ENCODE peak calls at places on chromosomes 11 and 22, in six cellular contexts. One of them, this sample, is unnamed.

GRCh38 chr22:40714514-40714966 is 35.3 kb downstream of the MCHR1 start:
- DNase-seq in hippocampal formation: peak; percentile 28
- DNase-seq in midbrain: peak; percentile 41
- DNase-seq in activated CD8-positive, alpha-beta memory T cell treated with anti-CD3 and anti-CD28 coated beads, Interleukin-2, amount 50 U/mL, for 4 hours: no peak
- DNase-seq in effector memory CD8-positive, alpha-beta T cell: no peak
- DNase-seq in stimulated activated CD8-positive, alpha-beta memory T cell treated with anti-CD3 and anti-CD28 coated beads, Interleukin-7, amount 100 ng/mL, for 1 hour: no peak
- DNase-seq in this sample: no peak

GRCh38 chr11:118078972-118079411 is 2.1 kb downstream of the TMPRSS4 start:
- DNase-seq in stimulated activated CD8-positive, alpha-beta memory T cell treated with anti-CD3 and anti-CD28 coated beads, Interleukin-7, amount 100 ng/mL, for 1 hour: no peak
- DNase-seq in midbrain: no peak
- DNase-seq in hippocampal formation: no peak
- DNase-seq in effector memory CD8-positive, alpha-beta T cell: no peak
- DNase-seq in activated CD8-positive, alpha-beta memory T cell treated with anti-CD3 and anti-CD28 coated beads, Interleukin-2, amount 50 U/mL, for 4 hours: no peak
- DNase-seq in this sample: no peak

GRCh38 chr11:67463680-67464410 is 5.2 kb downstream of the TMEM134 start:
- DNase-seq in effector memory CD8-positive, alpha-beta T cell: no peak
- DNase-seq in hippocampal formation: no peak
- DNase-seq in activated CD8-positive, alpha-beta memory T cell treated with anti-CD3 and anti-CD28 coated beads, Interleukin-2, amount 50 U/mL, for 4 hours: no peak
- DNase-seq in midbrain: no peak
- DNase-seq in stimulated activated CD8-positive, alpha-beta memory T cell treated with anti-CD3 and anti-CD28 coated beads, Interleukin-7, amount 100 ng/mL, for 1 hour: no peak
- DNase-seq in this sample: no peak

GRCh38 chr22:35894937-35895708 is 133.5 kb downstream of the RBFOX2 start:
- DNase-seq in activated CD8-positive, alpha-beta memory T cell treated with anti-CD3 and anti-CD28 coated beads, Interleukin-2, amount 50 U/mL, for 4 hours: no peak
- DNase-seq in stimulated activated CD8-positive, alpha-beta memory T cell treated with anti-CD3 and anti-CD28 coated beads, Interleukin-7, amount 100 ng/mL, for 1 hour: no peak
- DNase-seq in midbrain: peak; percentile 68
- DNase-seq in effector memory CD8-positive, alpha-beta T cell: no peak
- DNase-seq in hippocampal formation: peak; percentile 62
- DNase-seq in this sample: no peak

GRCh38 chr11:9838961-9839360 is 175.1 kb downstream of the SWAP70 start:
- DNase-seq in hippocampal formation: no peak
- DNase-seq in stimulated activated CD8-positive, alpha-beta memory T cell treated with anti-CD3 and anti-CD28 coated beads, Interleukin-7, amount 100 ng/mL, for 1 hour: no peak
- DNase-seq in effector memory CD8-positive, alpha-beta T cell: no peak
- DNase-seq in midbrain: no peak
- DNase-seq in activated CD8-positive, alpha-beta memory T cell treated with anti-CD3 and anti-CD28 coated beads, Interleukin-2, amount 50 U/mL, for 4 hours: no peak
- DNase-seq in this sample: no peak

GRCh38 chr22:39517470-39517869 is 2.9 kb upstream of the ATF4 start:
- DNase-seq in stimulated activated CD8-positive, alpha-beta memory T cell treated with anti-CD3 and anti-CD28 coated beads, Interleukin-7, amount 100 ng/mL, for 1 hour: no peak
- DNase-seq in midbrain: no peak
- DNase-seq in hippocampal formation: no peak
- DNase-seq in activated CD8-positive, alpha-beta memory T cell treated with anti-CD3 and anti-CD28 coated beads, Interleukin-2, amount 50 U/mL, for 4 hours: no peak
- DNase-seq in effector memory CD8-positive, alpha-beta T cell: no peak
- DNase-seq in this sample: no peak

GRCh38 chr11:2094354-2095197 is 44.6 kb downstream of the IGF2 start:
- DNase-seq in midbrain: no peak
- DNase-seq in stimulated activated CD8-positive, alpha-beta memory T cell treated with anti-CD3 and anti-CD28 coated beads, Interleukin-7, amount 100 ng/mL, for 1 hour: no peak
- DNase-seq in hippocampal formation: no peak
- DNase-seq in effector memory CD8-positive, alpha-beta T cell: no peak
- DNase-seq in activated CD8-positive, alpha-beta memory T cell treated with anti-CD3 and anti-CD28 coated beads, Interleukin-2, amount 50 U/mL, for 4 hours: no peak
- DNase-seq in this sample: no peak

GRCh38 chr11:113324250-113324649 is 9.9 kb downstream of the TTC12 start:
- DNase-seq in effector memory CD8-positive, alpha-beta T cell: no peak
- DNase-seq in midbrain: no peak
- DNase-seq in stimulated activated CD8-positive, alpha-beta memory T cell treated with anti-CD3 and anti-CD28 coated beads, Interleukin-7, amount 100 ng/mL, for 1 hour: no peak
- DNase-seq in hippocampal formation: no peak
- DNase-seq in activated CD8-positive, alpha-beta memory T cell treated with anti-CD3 and anti-CD28 coated beads, Interleukin-2, amount 50 U/mL, for 4 hours: no peak
- DNase-seq in this sample: no peak

GRCh38 chr22:23256986-23257888 is 76.9 kb downstream of the BCR start:
- DNase-seq in hippocampal formation: no peak
- DNase-seq in midbrain: no peak
- DNase-seq in effector memory CD8-positive, alpha-beta T cell: no peak
- DNase-seq in activated CD8-positive, alpha-beta memory T cell treated with anti-CD3 and anti-CD28 coated beads, Interleukin-2, amount 50 U/mL, for 4 hours: no peak
- DNase-seq in stimulated activated CD8-positive, alpha-beta memory T cell treated with anti-CD3 and anti-CD28 coated beads, Interleukin-7, amount 100 ng/mL, for 1 hour: no peak
- DNase-seq in this sample: no peak

GRCh38 chr11:66685276-66686099 is 7.8 kb upstream of the RBM4B start:
- DNase-seq in activated CD8-positive, alpha-beta memory T cell treated with anti-CD3 and anti-CD28 coated beads, Interleukin-2, amount 50 U/mL, for 4 hours: no peak
- DNase-seq in effector memory CD8-positive, alpha-beta T cell: no peak
- DNase-seq in stimulated activated CD8-positive, alpha-beta memory T cell treated with anti-CD3 and anti-CD28 coated beads, Interleukin-7, amount 100 ng/mL, for 1 hour: no peak
- DNase-seq in midbrain: no peak
- DNase-seq in hippocampal formation: no peak
- DNase-seq in this sample: no peak

GRCh38 chr22:45036154-45036553 is 26.3 kb upstream of the PHF21B start:
- DNase-seq in activated CD8-positive, alpha-beta memory T cell treated with anti-CD3 and anti-CD28 coated beads, Interleukin-2, amount 50 U/mL, for 4 hours: no peak
- DNase-seq in midbrain: peak; percentile 22
- DNase-seq in hippocampal formation: peak; percentile 3
- DNase-seq in effector memory CD8-positive, alpha-beta T cell: no peak
- DNase-seq in stimulated activated CD8-positive, alpha-beta memory T cell treated with anti-CD3 and anti-CD28 coated beads, Interleukin-7, amount 100 ng/mL, for 1 hour: no peak
- DNase-seq in this sample: no peak

GRCh38 chr11:111983187-111983986 is 41.8 kb upstream of the DLAT start:
- DNase-seq in effector memory CD8-positive, alpha-beta T cell: no peak
- DNase-seq in hippocampal formation: peak; percentile 74
- DNase-seq in activated CD8-positive, alpha-beta memory T cell treated with anti-CD3 and anti-CD28 coated beads, Interleukin-2, amount 50 U/mL, for 4 hours: no peak
- DNase-seq in stimulated activated CD8-positive, alpha-beta memory T cell treated with anti-CD3 and anti-CD28 coated beads, Interleukin-7, amount 100 ng/mL, for 1 hour: no peak
- DNase-seq in midbrain: peak; percentile 72
- DNase-seq in this sample: no peak

GRCh38 chr11:110472858-110473257 is 43.1 kb downstream of the FDX1 start:
- DNase-seq in activated CD8-positive, alpha-beta memory T cell treated with anti-CD3 and anti-CD28 coated beads, Interleukin-2, amount 50 U/mL, for 4 hours: no peak
- DNase-seq in hippocampal formation: no peak
- DNase-seq in midbrain: no peak
- DNase-seq in effector memory CD8-positive, alpha-beta T cell: no peak
- DNase-seq in stimulated activated CD8-positive, alpha-beta memory T cell treated with anti-CD3 and anti-CD28 coated beads, Interleukin-7, amount 100 ng/mL, for 1 hour: no peak
- DNase-seq in this sample: no peak

GRCh38 chr22:49798486-49799151 is 29.1 kb downstream of the BRD1 start:
- DNase-seq in midbrain: no peak
- DNase-seq in activated CD8-positive, alpha-beta memory T cell treated with anti-CD3 and anti-CD28 coated beads, Interleukin-2, amount 50 U/mL, for 4 hours: no peak
- DNase-seq in hippocampal formation: no peak
- DNase-seq in effector memory CD8-positive, alpha-beta T cell: no peak
- DNase-seq in stimulated activated CD8-positive, alpha-beta memory T cell treated with anti-CD3 and anti-CD28 coated beads, Interleukin-7, amount 100 ng/mL, for 1 hour: no peak
- DNase-seq in this sample: no peak

GRCh38 chr11:19664896-19665548 is 47.6 kb upstream of the NAV2 start:
- DNase-seq in midbrain: no peak
- DNase-seq in hippocampal formation: peak; percentile 48
- DNase-seq in activated CD8-positive, alpha-beta memory T cell treated with anti-CD3 and anti-CD28 coated beads, Interleukin-2, amount 50 U/mL, for 4 hours: no peak
- DNase-seq in effector memory CD8-positive, alpha-beta T cell: no peak
- DNase-seq in stimulated activated CD8-positive, alpha-beta memory T cell treated with anti-CD3 and anti-CD28 coated beads, Interleukin-7, amount 100 ng/mL, for 1 hour: no peak
- DNase-seq in this sample: no peak

GRCh38 chr11:1402355-1402754 is 12.6 kb downstream of the BRSK2 start:
- DNase-seq in hippocampal formation: no peak
- DNase-seq in midbrain: no peak
- DNase-seq in stimulated activated CD8-positive, alpha-beta memory T cell treated with anti-CD3 and anti-CD28 coated beads, Interleukin-7, amount 100 ng/mL, for 1 hour: no peak
- DNase-seq in activated CD8-positive, alpha-beta memory T cell treated with anti-CD3 and anti-CD28 coated beads, Interleukin-2, amount 50 U/mL, for 4 hours: no peak
- DNase-seq in effector memory CD8-positive, alpha-beta T cell: no peak
- DNase-seq in this sample: no peak

GRCh38 chr11:115083129-115083823 is 404.9 kb downstream of the NXPE2 start:
- DNase-seq in activated CD8-positive, alpha-beta memory T cell treated with anti-CD3 and anti-CD28 coated beads, Interleukin-2, amount 50 U/mL, for 4 hours: no peak
- DNase-seq in effector memory CD8-positive, alpha-beta T cell: no peak
- DNase-seq in stimulated activated CD8-positive, alpha-beta memory T cell treated with anti-CD3 and anti-CD28 coated beads, Interleukin-7, amount 100 ng/mL, for 1 hour: no peak
- DNase-seq in midbrain: no peak
- DNase-seq in hippocampal formation: no peak
- DNase-seq in this sample: no peak

GRCh38 chr11:87097582-87097981 is 59.8 kb downstream of the TMEM135 start:
- DNase-seq in midbrain: peak; percentile 6
- DNase-seq in effector memory CD8-positive, alpha-beta T cell: peak; percentile 34
- DNase-seq in stimulated activated CD8-positive, alpha-beta memory T cell treated with anti-CD3 and anti-CD28 coated beads, Interleukin-7, amount 100 ng/mL, for 1 hour: no peak
- DNase-seq in activated CD8-positive, alpha-beta memory T cell treated with anti-CD3 and anti-CD28 coated beads, Interleukin-2, amount 50 U/mL, for 4 hours: no peak
- DNase-seq in hippocampal formation: no peak
- DNase-seq in this sample: no peak

GRCh38 chr11:78651923-78652602 is 77.4 kb upstream of the NARS2 start:
- DNase-seq in midbrain: no peak
- DNase-seq in stimulated activated CD8-positive, alpha-beta memory T cell treated with anti-CD3 and anti-CD28 coated beads, Interleukin-7, amount 100 ng/mL, for 1 hour: no peak
- DNase-seq in effector memory CD8-positive, alpha-beta T cell: no peak
- DNase-seq in activated CD8-positive, alpha-beta memory T cell treated with anti-CD3 and anti-CD28 coated beads, Interleukin-2, amount 50 U/mL, for 4 hours: no peak
- DNase-seq in hippocampal formation: no peak
- DNase-seq in this sample: no peak

GRCh38 chr22:30561402-30562154 is 12.9 kb downstream of the GAL3ST1 start:
- DNase-seq in activated CD8-positive, alpha-beta memory T cell treated with anti-CD3 and anti-CD28 coated beads, Interleukin-2, amount 50 U/mL, for 4 hours: no peak
- DNase-seq in stimulated activated CD8-positive, alpha-beta memory T cell treated with anti-CD3 and anti-CD28 coated beads, Interleukin-7, amount 100 ng/mL, for 1 hour: no peak
- DNase-seq in effector memory CD8-positive, alpha-beta T cell: no peak
- DNase-seq in midbrain: no peak
- DNase-seq in hippocampal formation: no peak
- DNase-seq in this sample: no peak

GRCh38 chr22:31329029-31329428 is 17.1 kb downstream of the PATZ1 start:
- DNase-seq in effector memory CD8-positive, alpha-beta T cell: no peak
- DNase-seq in stimulated activated CD8-positive, alpha-beta memory T cell treated with anti-CD3 and anti-CD28 coated beads, Interleukin-7, amount 100 ng/mL, for 1 hour: no peak
- DNase-seq in midbrain: no peak
- DNase-seq in activated CD8-positive, alpha-beta memory T cell treated with anti-CD3 and anti-CD28 coated beads, Interleukin-2, amount 50 U/mL, for 4 hours: no peak
- DNase-seq in hippocampal formation: no peak
- DNase-seq in this sample: no peak

GRCh38 chr11:15897211-15897960 is 459.0 kb downstream of the SOX6 start:
- DNase-seq in activated CD8-positive, alpha-beta memory T cell treated with anti-CD3 and anti-CD28 coated beads, Interleukin-2, amount 50 U/mL, for 4 hours: no peak
- DNase-seq in hippocampal formation: no peak
- DNase-seq in effector memory CD8-positive, alpha-beta T cell: no peak
- DNase-seq in stimulated activated CD8-positive, alpha-beta memory T cell treated with anti-CD3 and anti-CD28 coated beads, Interleukin-7, amount 100 ng/mL, for 1 hour: no peak
- DNase-seq in midbrain: no peak
- DNase-seq in this sample: no peak

GRCh38 chr11:77656362-77656761 is 18.8 kb upstream of the CLNS1A start:
- DNase-seq in hippocampal formation: no peak
- DNase-seq in effector memory CD8-positive, alpha-beta T cell: no peak
- DNase-seq in stimulated activated CD8-positive, alpha-beta memory T cell treated with anti-CD3 and anti-CD28 coated beads, Interleukin-7, amount 100 ng/mL, for 1 hour: no peak
- DNase-seq in midbrain: no peak
- DNase-seq in activated CD8-positive, alpha-beta memory T cell treated with anti-CD3 and anti-CD28 coated beads, Interleukin-2, amount 50 U/mL, for 4 hours: no peak
- DNase-seq in this sample: no peak

GRCh38 chr11:112200252-112200651 is 24.9 kb downstream of the BCO2 start:
- DNase-seq in effector memory CD8-positive, alpha-beta T cell: no peak
- DNase-seq in stimulated activated CD8-positive, alpha-beta memory T cell treated with anti-CD3 and anti-CD28 coated beads, Interleukin-7, amount 100 ng/mL, for 1 hour: no peak
- DNase-seq in hippocampal formation: no peak
- DNase-seq in midbrain: no peak
- DNase-seq in activated CD8-positive, alpha-beta memory T cell treated with anti-CD3 and anti-CD28 coated beads, Interleukin-2, amount 50 U/mL, for 4 hours: no peak
- DNase-seq in this sample: no peak

GRCh38 chr11:45212566-45213315 is 66.3 kb downstream of the PRDM11 start:
- DNase-seq in midbrain: no peak
- DNase-seq in effector memory CD8-positive, alpha-beta T cell: no peak
- DNase-seq in activated CD8-positive, alpha-beta memory T cell treated with anti-CD3 and anti-CD28 coated beads, Interleukin-2, amount 50 U/mL, for 4 hours: no peak
- DNase-seq in hippocampal formation: no peak
- DNase-seq in stimulated activated CD8-positive, alpha-beta memory T cell treated with anti-CD3 and anti-CD28 coated beads, Interleukin-7, amount 100 ng/mL, for 1 hour: no peak
- DNase-seq in this sample: no peak

GRCh38 chr11:3164540-3165151 is 464 bp downstream of the OSBPL5 start:
- DNase-seq in activated CD8-positive, alpha-beta memory T cell treated with anti-CD3 and anti-CD28 coated beads, Interleukin-2, amount 50 U/mL, for 4 hours: no peak
- DNase-seq in effector memory CD8-positive, alpha-beta T cell: no peak
- DNase-seq in midbrain: no peak
- DNase-seq in stimulated activated CD8-positive, alpha-beta memory T cell treated with anti-CD3 and anti-CD28 coated beads, Interleukin-7, amount 100 ng/mL, for 1 hour: no peak
- DNase-seq in hippocampal formation: no peak
- DNase-seq in this sample: no peak

GRCh38 chr11:2267871-2268825 is 2.2 kb downstream of the ASCL2 start:
- DNase-seq in stimulated activated CD8-positive, alpha-beta memory T cell treated with anti-CD3 and anti-CD28 coated beads, Interleukin-7, amount 100 ng/mL, for 1 hour: no peak
- DNase-seq in hippocampal formation: no peak
- DNase-seq in effector memory CD8-positive, alpha-beta T cell: no peak
- DNase-seq in activated CD8-positive, alpha-beta memory T cell treated with anti-CD3 and anti-CD28 coated beads, Interleukin-2, amount 50 U/mL, for 4 hours: no peak
- DNase-seq in midbrain: no peak
- DNase-seq in this sample: no peak

GRCh38 chr22:36331306-36331911 is 56.4 kb downstream of the MYH9 start:
- DNase-seq in activated CD8-positive, alpha-beta memory T cell treated with anti-CD3 and anti-CD28 coated beads, Interleukin-2, amount 50 U/mL, for 4 hours: peak; percentile 77
- DNase-seq in hippocampal formation: no peak
- DNase-seq in midbrain: peak; percentile 29
- DNase-seq in effector memory CD8-positive, alpha-beta T cell: peak; percentile 58
- DNase-seq in stimulated activated CD8-positive, alpha-beta memory T cell treated with anti-CD3 and anti-CD28 coated beads, Interleukin-7, amount 100 ng/mL, for 1 hour: no peak
- DNase-seq in this sample: no peak

GRCh38 chr11:17077240-17077519 is 287 bp downstream of the RPS13 start:
- DNase-seq in hippocampal formation: no peak
- DNase-seq in activated CD8-positive, alpha-beta memory T cell treated with anti-CD3 and anti-CD28 coated beads, Interleukin-2, amount 50 U/mL, for 4 hours: no peak
- DNase-seq in stimulated activated CD8-positive, alpha-beta memory T cell treated with anti-CD3 and anti-CD28 coated beads, Interleukin-7, amount 100 ng/mL, for 1 hour: no peak
- DNase-seq in midbrain: peak; percentile 45
- DNase-seq in effector memory CD8-positive, alpha-beta T cell: no peak
- DNase-seq in this sample: no peak

GRCh38 chr11:61826930-61827572 is 1.0 kb upstream of the FADS2 start:
- DNase-seq in activated CD8-positive, alpha-beta memory T cell treated with anti-CD3 and anti-CD28 coated beads, Interleukin-2, amount 50 U/mL, for 4 hours: no peak
- DNase-seq in midbrain: peak; percentile 70
- DNase-seq in stimulated activated CD8-positive, alpha-beta memory T cell treated with anti-CD3 and anti-CD28 coated beads, Interleukin-7, amount 100 ng/mL, for 1 hour: no peak
- DNase-seq in effector memory CD8-positive, alpha-beta T cell: no peak
- DNase-seq in hippocampal formation: no peak
- DNase-seq in this sample: no peak

GRCh38 chr11:47924184-47924671 is 56.1 kb upstream of the PTPRJ start:
- DNase-seq in midbrain: no peak
- DNase-seq in activated CD8-positive, alpha-beta memory T cell treated with anti-CD3 and anti-CD28 coated beads, Interleukin-2, amount 50 U/mL, for 4 hours: no peak
- DNase-seq in hippocampal formation: no peak
- DNase-seq in stimulated activated CD8-positive, alpha-beta memory T cell treated with anti-CD3 and anti-CD28 coated beads, Interleukin-7, amount 100 ng/mL, for 1 hour: no peak
- DNase-seq in effector memory CD8-positive, alpha-beta T cell: no peak
- DNase-seq in this sample: no peak

GRCh38 chr11:118742304-118742703 is 48.7 kb downstream of the DDX6 start:
- DNase-seq in activated CD8-positive, alpha-beta memory T cell treated with anti-CD3 and anti-CD28 coated beads, Interleukin-2, amount 50 U/mL, for 4 hours: no peak
- DNase-seq in stimulated activated CD8-positive, alpha-beta memory T cell treated with anti-CD3 and anti-CD28 coated beads, Interleukin-7, amount 100 ng/mL, for 1 hour: no peak
- DNase-seq in hippocampal formation: no peak
- DNase-seq in midbrain: no peak
- DNase-seq in effector memory CD8-positive, alpha-beta T cell: no peak
- DNase-seq in this sample: no peak

GRCh38 chr11:131691558-131692041 is 321.2 kb downstream of the NTM start:
- DNase-seq in activated CD8-positive, alpha-beta memory T cell treated with anti-CD3 and anti-CD28 coated beads, Interleukin-2, amount 50 U/mL, for 4 hours: no peak
- DNase-seq in effector memory CD8-positive, alpha-beta T cell: no peak
- DNase-seq in hippocampal formation: no peak
- DNase-seq in midbrain: no peak
- DNase-seq in stimulated activated CD8-positive, alpha-beta memory T cell treated with anti-CD3 and anti-CD28 coated beads, Interleukin-7, amount 100 ng/mL, for 1 hour: no peak
- DNase-seq in this sample: no peak

GRCh38 chr22:24728790-24729637 is 45.5 kb downstream of the PIWIL3 start:
- DNase-seq in effector memory CD8-positive, alpha-beta T cell: no peak
- DNase-seq in midbrain: peak; percentile 55
- DNase-seq in stimulated activated CD8-positive, alpha-beta memory T cell treated with anti-CD3 and anti-CD28 coated beads, Interleukin-7, amount 100 ng/mL, for 1 hour: no peak
- DNase-seq in activated CD8-positive, alpha-beta memory T cell treated with anti-CD3 and anti-CD28 coated beads, Interleukin-2, amount 50 U/mL, for 4 hours: no peak
- DNase-seq in hippocampal formation: peak; percentile 56
- DNase-seq in this sample: no peak

GRCh38 chr22:36355362-36355761 is 32.4 kb downstream of the MYH9 start:
- DNase-seq in hippocampal formation: no peak
- DNase-seq in activated CD8-positive, alpha-beta memory T cell treated with anti-CD3 and anti-CD28 coated beads, Interleukin-2, amount 50 U/mL, for 4 hours: no peak
- DNase-seq in midbrain: no peak
- DNase-seq in effector memory CD8-positive, alpha-beta T cell: no peak
- DNase-seq in stimulated activated CD8-positive, alpha-beta memory T cell treated with anti-CD3 and anti-CD28 coated beads, Interleukin-7, amount 100 ng/mL, for 1 hour: no peak
- DNase-seq in this sample: no peak

This sample was measured in cortex of kidney.